ENCODE peak calls at places on chromosomes 7 and 10, in five cellular contexts. One of them, this sample, is unnamed.

GRCh38 chr10:13526952-13527863 is 1.6 kb downstream of the BEND7 start:
- DNase-seq in uterus: no peak
- DNase-seq in thoracic aorta: no peak
- DNase-seq in astrocyte of the spinal cord: peak; percentile 61
- DNase-seq in AG10803: peak; percentile 86
- DNase-seq in this sample: no peak

GRCh38 chr7:66845382-66846095 is 75.5 kb upstream of the TMEM248 start:
- DNase-seq in astrocyte of the spinal cord: no peak
- DNase-seq in uterus: no peak
- DNase-seq in AG10803: no peak
- DNase-seq in thoracic aorta: no peak
- DNase-seq in this sample: no peak

GRCh38 chr7:24464846-24465245 is 108.4 kb upstream of the PALS2 start:
- DNase-seq in uterus: no peak
- DNase-seq in thoracic aorta: no peak
- DNase-seq in astrocyte of the spinal cord: no peak
- DNase-seq in AG10803: no peak
- DNase-seq in this sample: no peak

GRCh38 chr7:130419652-130420051 is 21.2 kb downstream of the CEP41 start:
- DNase-seq in AG10803: no peak
- DNase-seq in uterus: no peak
- DNase-seq in thoracic aorta: no peak
- DNase-seq in astrocyte of the spinal cord: no peak
- DNase-seq in this sample: no peak

GRCh38 chr7:18262054-18262453 is 233.5 kb upstream of the HDAC9 start:
- DNase-seq in AG10803: no peak
- DNase-seq in uterus: no peak
- DNase-seq in thoracic aorta: no peak
- DNase-seq in astrocyte of the spinal cord: no peak
- DNase-seq in this sample: no peak

GRCh38 chr10:132630666-132631347 is 93.2 kb downstream of the INPP5A start:
- DNase-seq in thoracic aorta: peak; percentile 55
- DNase-seq in uterus: peak; percentile 86
- DNase-seq in AG10803: peak; percentile 17
- DNase-seq in astrocyte of the spinal cord: no peak
- DNase-seq in this sample: no peak

GRCh38 chr10:29328988-29329387 is 40.1 kb downstream of the LYZL1 start:
- DNase-seq in uterus: peak; percentile 31
- DNase-seq in thoracic aorta: no peak
- DNase-seq in astrocyte of the spinal cord: peak; percentile 14
- DNase-seq in AG10803: peak; percentile 90
- DNase-seq in this sample: no peak

GRCh38 chr7:114450431-114450830 is 35.8 kb downstream of the FOXP2 start:
- DNase-seq in AG10803: no peak
- DNase-seq in thoracic aorta: no peak
- DNase-seq in astrocyte of the spinal cord: no peak
- DNase-seq in uterus: no peak
- DNase-seq in this sample: no peak

GRCh38 chr7:135316648-135317313 is 83.1 kb downstream of the STRA8 start:
- DNase-seq in astrocyte of the spinal cord: no peak
- DNase-seq in thoracic aorta: no peak
- DNase-seq in AG10803: no peak
- DNase-seq in uterus: no peak
- DNase-seq in this sample: no peak

GRCh38 chr7:157138424-157139141 is at the start of gene UBE3C:
- DNase-seq in AG10803: peak; percentile 94
- DNase-seq in astrocyte of the spinal cord: peak; percentile 93
- DNase-seq in thoracic aorta: peak; percentile 60
- DNase-seq in uterus: peak; percentile 86
- DNase-seq in this sample: peak; percentile 95

GRCh38 chr10:43649149-43649523 is 455 bp upstream of the ZNF32 start:
- DNase-seq in uterus: no peak
- DNase-seq in astrocyte of the spinal cord: no peak
- DNase-seq in AG10803: no peak
- DNase-seq in thoracic aorta: no peak
- DNase-seq in this sample: no peak

GRCh38 chr7:36615877-36616276 is 108.4 kb downstream of the AOAH start:
- DNase-seq in thoracic aorta: no peak
- DNase-seq in uterus: no peak
- DNase-seq in astrocyte of the spinal cord: no peak
- DNase-seq in AG10803: no peak
- DNase-seq in this sample: no peak

GRCh38 chr7:33794419-33794818 is 110.9 kb upstream of the BMPER start:
- DNase-seq in astrocyte of the spinal cord: no peak
- DNase-seq in uterus: no peak
- DNase-seq in thoracic aorta: no peak
- DNase-seq in AG10803: no peak
- DNase-seq in this sample: no peak

GRCh38 chr10:32207544-32207943 is 139.4 kb downstream of the EPC1 start:
- DNase-seq in thoracic aorta: no peak
- DNase-seq in AG10803: peak; percentile 39
- DNase-seq in astrocyte of the spinal cord: peak; percentile 45
- DNase-seq in uterus: no peak
- DNase-seq in this sample: peak; percentile 68
- TF ChIP-seq CTCF in thoracic aorta: peak; percentile 62
- TF ChIP-seq CTCF in AG10803: peak; percentile 64
- TF ChIP-seq CTCF in astrocyte of the spinal cord: peak; percentile 73
- TF ChIP-seq CTCF in uterus: peak; percentile 40
- TF ChIP-seq CTCF in this sample: peak; percentile 59

GRCh38 chr10:4080225-4080624 is 295.2 kb upstream of the KLF6 start:
- DNase-seq in AG10803: no peak
- DNase-seq in uterus: no peak
- DNase-seq in astrocyte of the spinal cord: no peak
- DNase-seq in thoracic aorta: no peak
- DNase-seq in this sample: no peak

GRCh38 chr10:4082851-4083250 is 297.8 kb upstream of the KLF6 start:
- DNase-seq in thoracic aorta: no peak
- DNase-seq in AG10803: peak; percentile 64
- DNase-seq in uterus: peak; percentile 72
- DNase-seq in astrocyte of the spinal cord: peak; percentile 19
- DNase-seq in this sample: no peak

GRCh38 chr10:4081691-4082111 is 296.7 kb upstream of the KLF6 start:
- DNase-seq in uterus: peak; percentile 69
- DNase-seq in AG10803: peak; percentile 75
- DNase-seq in astrocyte of the spinal cord: no peak
- DNase-seq in thoracic aorta: no peak
- DNase-seq in this sample: no peak

GRCh38 chr10:4086041-4086886 is 301.3 kb upstream of the KLF6 start:
- DNase-seq in thoracic aorta: no peak
- DNase-seq in AG10803: no peak
- DNase-seq in astrocyte of the spinal cord: peak; percentile 37
- DNase-seq in uterus: no peak
- DNase-seq in this sample: no peak

GRCh38 chr10:4083509-4084003 is 298.5 kb upstream of the KLF6 start:
- DNase-seq in thoracic aorta: no peak
- DNase-seq in AG10803: peak; percentile 71
- DNase-seq in uterus: peak; percentile 69
- DNase-seq in astrocyte of the spinal cord: no peak
- DNase-seq in this sample: no peak
- TF ChIP-seq CTCF in thoracic aorta: no peak
- TF ChIP-seq CTCF in AG10803: no peak
- TF ChIP-seq CTCF in uterus: no peak
- TF ChIP-seq CTCF in astrocyte of the spinal cord: no peak
- TF ChIP-seq CTCF in this sample: no peak

GRCh38 chr10:127679642-127680255 is 57.2 kb upstream of the FOXI2 start:
- DNase-seq in astrocyte of the spinal cord: no peak
- DNase-seq in thoracic aorta: no peak
- DNase-seq in uterus: no peak
- DNase-seq in AG10803: no peak
- DNase-seq in this sample: no peak
- TF ChIP-seq CTCF in astrocyte of the spinal cord: peak; percentile 21
- TF ChIP-seq CTCF in thoracic aorta: no peak
- TF ChIP-seq CTCF in uterus: no peak
- TF ChIP-seq CTCF in AG10803: no peak
- TF ChIP-seq CTCF in this sample: peak; percentile 13

DNA sequence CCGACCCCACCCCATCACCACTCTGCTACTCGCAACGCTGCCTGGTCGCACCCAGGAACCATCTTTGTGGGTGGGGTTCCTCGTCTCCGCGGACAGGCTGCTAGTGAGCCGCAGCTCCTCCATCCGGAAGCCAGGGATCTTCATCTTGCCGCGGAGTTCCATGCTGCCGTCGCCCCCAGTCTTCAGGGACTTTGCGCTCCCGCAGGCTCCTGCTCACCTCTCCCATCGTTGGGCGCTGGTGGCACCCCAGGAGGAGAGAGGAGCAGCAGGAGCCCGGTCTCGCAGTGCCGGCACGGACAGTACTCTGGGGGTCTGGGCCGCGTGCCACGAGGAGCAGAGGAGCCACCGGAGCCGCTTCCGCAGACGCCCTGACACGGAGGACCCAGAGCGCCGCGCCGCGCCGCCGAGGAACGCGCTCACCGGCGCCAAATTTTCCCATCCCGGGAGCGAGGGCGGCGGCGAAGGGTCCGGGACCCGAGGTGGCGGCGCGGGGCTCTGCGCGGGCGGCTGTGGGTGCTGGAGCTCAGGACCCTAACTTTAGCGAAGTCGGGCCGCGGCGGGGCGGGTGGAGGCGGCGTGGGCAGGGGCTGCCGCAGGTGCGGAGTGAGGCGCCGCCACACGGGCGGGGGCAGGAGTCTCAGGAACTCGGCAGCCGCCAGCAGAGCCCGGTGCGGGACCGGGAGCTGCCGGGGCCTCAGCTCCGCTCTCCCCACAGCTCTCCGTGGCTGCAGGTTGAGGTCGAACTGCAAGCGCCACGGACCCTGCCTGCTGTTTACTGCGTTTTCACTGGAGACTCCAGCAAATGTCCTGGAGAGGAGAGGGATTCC is 750.2 kb upstream of the SORCS1 start:
- DNase-seq in uterus: no peak
- DNase-seq in astrocyte of the spinal cord: no peak
- DNase-seq in AG10803: peak; percentile 3
- DNase-seq in thoracic aorta: no peak
- DNase-seq in this sample: peak; percentile 12
- TF ChIP-seq CTCF in uterus: no peak
- TF ChIP-seq CTCF in astrocyte of the spinal cord: no peak
- TF ChIP-seq CTCF in AG10803: no peak
- TF ChIP-seq CTCF in thoracic aorta: no peak
- TF ChIP-seq CTCF in this sample: no peak

GRCh38 chr7:125316451-125316850 is 386.8 kb upstream of the POT1 start:
- DNase-seq in thoracic aorta: no peak
- DNase-seq in AG10803: no peak
- DNase-seq in uterus: no peak
- DNase-seq in astrocyte of the spinal cord: no peak
- DNase-seq in this sample: no peak
- TF ChIP-seq CTCF in thoracic aorta: no peak
- TF ChIP-seq CTCF in AG10803: no peak
- TF ChIP-seq CTCF in uterus: no peak
- TF ChIP-seq CTCF in astrocyte of the spinal cord: no peak
- TF ChIP-seq CTCF in this sample: peak; percentile 16

GRCh38 chr10:48800283-48800675 is 115.6 kb downstream of the WDFY4 start:
- DNase-seq in uterus: no peak
- DNase-seq in AG10803: no peak
- DNase-seq in thoracic aorta: no peak
- DNase-seq in astrocyte of the spinal cord: no peak
- DNase-seq in this sample: no peak

GRCh38 chr10:48801026-48801425 is 116.4 kb downstream of the WDFY4 start:
- DNase-seq in thoracic aorta: no peak
- DNase-seq in uterus: no peak
- DNase-seq in astrocyte of the spinal cord: no peak
- DNase-seq in AG10803: peak; percentile 17
- DNase-seq in this sample: no peak

GRCh38 chr10:48802611-48803046 is 118.0 kb downstream of the WDFY4 start:
- DNase-seq in thoracic aorta: no peak
- DNase-seq in astrocyte of the spinal cord: no peak
- DNase-seq in uterus: no peak
- DNase-seq in AG10803: no peak
- DNase-seq in this sample: peak; percentile 76

GRCh38 chr10:48796846-48797245 is 112.2 kb downstream of the WDFY4 start:
- DNase-seq in AG10803: no peak
- DNase-seq in astrocyte of the spinal cord: no peak
- DNase-seq in thoracic aorta: no peak
- DNase-seq in uterus: no peak
- DNase-seq in this sample: no peak

GRCh38 chr10:48798486-48799254 is 114.0 kb downstream of the WDFY4 start:
- DNase-seq in uterus: no peak
- DNase-seq in astrocyte of the spinal cord: no peak
- DNase-seq in thoracic aorta: no peak
- DNase-seq in AG10803: peak; percentile 45
- DNase-seq in this sample: no peak
- TF ChIP-seq CTCF in uterus: no peak
- TF ChIP-seq CTCF in astrocyte of the spinal cord: no peak
- TF ChIP-seq CTCF in thoracic aorta: no peak
- TF ChIP-seq CTCF in AG10803: no peak
- TF ChIP-seq CTCF in this sample: no peak

DNA sequence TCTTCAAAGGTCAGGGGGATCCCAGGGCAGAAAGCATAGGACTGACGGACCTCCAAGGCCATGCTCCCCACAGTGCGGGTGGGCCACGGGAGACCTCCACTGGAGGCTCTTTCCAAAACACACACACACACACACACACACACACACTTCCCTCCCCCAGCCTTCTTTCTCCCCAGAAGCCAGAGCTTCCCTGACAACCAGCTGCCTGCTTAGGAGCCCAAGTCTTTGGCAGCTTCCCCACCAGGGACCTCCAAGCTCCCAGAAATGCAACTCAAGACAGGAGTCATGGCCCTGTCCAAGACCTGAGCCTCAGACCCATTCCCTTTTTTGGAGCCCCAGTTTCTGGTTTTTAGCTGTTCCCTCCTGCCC is 710 bp upstream of the C10orf105 start:
- DNase-seq in uterus: no peak
- DNase-seq in thoracic aorta: no peak
- DNase-seq in AG10803: no peak
- DNase-seq in astrocyte of the spinal cord: no peak
- DNase-seq in this sample: no peak
- TF ChIP-seq CTCF in uterus: no peak
- TF ChIP-seq CTCF in thoracic aorta: no peak
- TF ChIP-seq CTCF in AG10803: no peak
- TF ChIP-seq CTCF in astrocyte of the spinal cord: no peak
- TF ChIP-seq CTCF in this sample: no peak

DNA sequence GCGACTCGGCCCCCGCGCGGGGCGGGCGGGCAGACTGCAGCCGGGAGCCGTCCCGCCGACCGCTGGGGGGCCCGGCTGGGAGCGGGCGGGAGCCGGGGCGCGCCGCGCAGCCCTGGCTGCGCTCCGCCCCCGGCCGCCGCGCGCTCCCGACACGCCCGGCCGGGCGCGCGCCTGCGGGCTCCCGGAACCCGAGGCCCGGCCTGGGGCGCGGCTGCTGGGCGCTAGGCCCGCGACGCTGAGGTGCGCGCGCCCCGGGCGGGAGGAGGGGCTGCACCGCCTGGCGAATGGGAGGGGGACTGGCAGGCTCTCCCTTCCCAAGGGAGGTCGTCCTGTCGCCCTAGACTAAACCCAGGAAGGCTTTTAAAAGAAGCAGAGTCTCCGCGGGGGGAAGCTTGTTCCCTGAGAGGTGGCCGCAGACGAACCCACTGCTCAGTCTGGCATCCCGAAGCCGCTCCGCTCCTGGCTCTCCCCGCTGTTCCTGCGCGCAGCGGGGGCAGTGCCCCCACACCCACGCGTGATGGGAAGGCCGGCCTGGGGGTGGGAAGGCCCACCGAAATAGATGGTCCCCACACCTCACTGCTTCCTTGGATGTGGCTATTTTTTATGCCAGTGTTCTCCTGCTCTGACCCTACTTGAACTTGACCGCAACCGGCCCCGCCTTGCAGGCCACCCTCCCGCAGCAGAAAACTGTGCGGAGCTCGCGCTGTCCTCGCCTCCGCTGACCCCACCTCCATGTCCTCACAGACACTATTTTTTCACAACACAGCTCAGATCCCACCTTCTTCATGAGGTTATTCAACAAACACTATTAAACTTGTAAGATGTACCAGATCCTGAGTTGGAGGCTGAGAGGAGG is at the start of gene VOPP1:
- DNase-seq in astrocyte of the spinal cord: peak; percentile 52
- DNase-seq in thoracic aorta: peak; percentile 33
- DNase-seq in AG10803: peak; percentile 65
- DNase-seq in uterus: peak; percentile 50
- DNase-seq in this sample: peak; percentile 89
- TF ChIP-seq CTCF in astrocyte of the spinal cord: no peak
- TF ChIP-seq CTCF in thoracic aorta: no peak
- TF ChIP-seq CTCF in AG10803: no peak
- TF ChIP-seq CTCF in uterus: peak; percentile 33
- TF ChIP-seq CTCF in this sample: no peak